ENCODE peak calls at places on chromosomes 1 and 21, in four cellular contexts. O, N, V and T are unnamed samples.

GRCh38 chr21:35259452-35259851 is 210.3 kb upstream of the RUNX1 start:
- DNase-seq in V (no peak), N (no peak), O (no peak), T (no peak)

GRCh38 chr1:183443025-183443424 is 24.8 kb upstream of the NMNAT2 start:
- DNase-seq in V (no peak), O (no peak), N (no peak), T (no peak)

GRCh38 chr1:147753084-147753483 is 7.3 kb downstream of the GJA5 start:
- DNase-seq in N (no peak), V (no peak), O (no peak), T (no peak)

GRCh38 chr1:205920159-205920558 is 23.1 kb downstream of the SLC26A9 start:
- DNase-seq in O (peak; percentile 77), V (no peak), N (peak; percentile 33), T (peak; percentile 60)

GRCh38 chr1:32031578-32032286 is 18.1 kb downstream of the KHDRBS1 start:
- DNase-seq in N (no peak), O (no peak), V (no peak), T (no peak)

GRCh38 chr1:12094180-12094579 is 31.1 kb downstream of the TNFRSF8 start:
- DNase-seq in O (no peak), N (no peak), V (no peak), T (no peak)

GRCh38 chr1:9128520-9129371 is at the start of gene GPR157:
- DNase-seq in O (no peak), N (peak; percentile 88), V (peak; percentile 47), T (no peak)

GRCh38 chr1:99827970-99828369 is 22.2 kb upstream of the AGL start:
- DNase-seq in N (no peak), O (no peak), V (no peak), T (no peak)

GRCh38 chr1:102586022-102586421 is 522.3 kb downstream of the COL11A1 start:
- DNase-seq in O (no peak), V (no peak), N (no peak), T (no peak)